ENCODE peak calls at places on chromosomes 11 and 22, in six cellular contexts. X is AG04450, O is fibroblast of lung, Q is fibroblast of pulmonary artery, C is thoracic aorta, L is AG04449. V is an unnamed sample.

GRCh38 chr22:25062378-25063095 is 110.0 kb downstream of the KIAA1671 start:
- DNase-seq in X (no peak), O (no peak), Q (no peak), C (no peak), L (no peak), V (no peak)

GRCh38 chr22:36366291-36366708 is 21.5 kb downstream of the MYH9 start:
- DNase-seq in X (no peak), O (peak; percentile 60), Q (no peak), C (peak; percentile 39), L (no peak), V (no peak)

GRCh38 chr22:50670914-50671538 is 1.6 kb upstream of the SHANK3 start:
- DNase-seq in X (no peak), O (no peak), Q (no peak), C (no peak), L (no peak), V (no peak)

GRCh38 chr11:118015385-118015841 is 29.2 kb downstream of the IL10RA start:
- DNase-seq in X (no peak), O (no peak), Q (no peak), C (no peak), L (no peak), V (no peak)

GRCh38 chr11:63010934-63011439 is 4.7 kb downstream of the SLC22A8 start:
- DNase-seq in X (no peak), O (no peak), Q (no peak), C (no peak), L (no peak), V (no peak)

GRCh38 chr11:84384637-84385227 is 1098.6 kb upstream of the CCDC90B start:
- DNase-seq in X (peak; percentile 3), O (peak; percentile 30), Q (peak; percentile 71), C (peak; percentile 3), L (peak; percentile 21), V (no peak)

GRCh38 chr22:42270178-42270511 is 308 bp downstream of the TCF20 start:
- DNase-seq in X (no peak), O (no peak), Q (no peak), C (no peak), L (no peak), V (no peak)

GRCh38 chr11:13949876-13950275 is 12.6 kb upstream of the SPON1 start:
- DNase-seq in X (no peak), O (no peak), Q (peak; percentile 51), C (no peak), L (no peak), V (no peak)

GRCh38 chr22:49107961-49108530 is 719.6 kb downstream of the BRD1 start:
- DNase-seq in X (no peak), O (no peak), Q (no peak), C (no peak), L (no peak), V (no peak)

GRCh38 chr11:18394928-18395734 is 768 bp downstream of the LDHA start:
- DNase-seq in X (no peak), O (peak; percentile 15), Q (peak; percentile 20), C (no peak), L (no peak), V (no peak)

GRCh38 chr11:21810650-21811049 is 382.2 kb upstream of the ANO5 start:
- DNase-seq in X (no peak), O (no peak), Q (peak; percentile 13), C (no peak), L (no peak), V (no peak)

GRCh38 chr11:128488471-128488870 is 98.9 kb downstream of the ETS1 start:
- DNase-seq in X (peak; percentile 81), O (peak; percentile 97), Q (peak; percentile 94), C (peak; percentile 47), L (no peak), V (peak; percentile 89)

GRCh38 chr22:46044718-46045458 is 67.9 kb upstream of the WNT7B start:
- DNase-seq in X (no peak), O (peak; percentile 21), Q (no peak), C (no peak), L (no peak), V (no peak)

GRCh38 chr22:24836282-24836681 is 30.3 kb downstream of the SGSM1 start:
- DNase-seq in X (no peak), O (peak; percentile 12), Q (peak; percentile 28), C (no peak), L (no peak), V (no peak)

GRCh38 chr11:37333345-37333744 is 735.3 kb upstream of the RAG2 start:
- DNase-seq in X (no peak), O (no peak), Q (no peak), C (no peak), L (no peak), V (no peak)

GRCh38 chr11:45021001-45021400 is 70.3 kb upstream of the TP53I11 start:
- DNase-seq in X (no peak), O (no peak), Q (no peak), C (no peak), L (no peak), V (no peak)

GRCh38 chr11:1573077-1573846 is 1.2 kb upstream of the DUSP8 start:
- DNase-seq in X (no peak), O (no peak), Q (no peak), C (no peak), L (no peak), V (no peak)

GRCh38 chr11:1570896-1571759 is 943 bp downstream of the DUSP8 start:
- DNase-seq in X (no peak), O (no peak), Q (no peak), C (no peak), L (no peak), V (no peak)

GRCh38 chr11:1570531-1570895 is 1.6 kb downstream of the DUSP8 start:
- DNase-seq in X (no peak), O (no peak), Q (no peak), C (no peak), L (no peak), V (no peak)

GRCh38 chr11:1572200-1573076 is at the start of gene DUSP8:
- DNase-seq in X (peak; percentile 48), O (peak; percentile 74), Q (peak; percentile 82), C (peak; percentile 76), L (no peak), V (peak; percentile 25)

DNA sequence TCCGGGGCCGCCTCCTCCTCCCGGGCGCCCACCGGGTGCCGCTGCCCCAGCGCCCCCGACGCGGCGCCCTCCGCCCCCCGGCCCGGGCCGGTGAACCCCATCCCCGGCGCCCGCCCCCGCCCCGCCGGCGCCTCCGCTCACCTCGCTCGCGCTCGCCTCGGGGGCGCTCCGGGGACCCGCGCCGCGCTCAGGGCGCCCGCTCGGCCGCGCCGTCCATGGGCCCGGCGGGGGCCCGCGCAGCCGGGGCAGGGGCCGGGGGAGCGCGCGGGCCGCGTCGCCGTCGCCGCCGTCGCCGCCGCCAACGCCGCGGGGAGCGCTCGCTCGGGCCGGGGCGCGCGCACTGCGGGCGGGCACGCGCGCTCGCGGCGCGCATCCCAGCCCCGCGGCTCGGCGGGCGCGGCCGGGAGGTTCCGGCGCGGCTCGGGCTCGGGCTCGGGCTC is 291 bp downstream of the DUSP8 start:
- DNase-seq in X (no peak), O (no peak), Q (no peak), C (no peak), L (no peak), V (no peak)
- H3K4me3 ChIP-seq in X (peak overlapping the region; percentile 61), O (no peak overlapping the region), Q (peak overlapping the region; percentile 55), C (peak overlapping the region; percentile 94), L (peak overlapping the region; percentile 63), V (peak overlapping the region; percentile 54)

DNA sequence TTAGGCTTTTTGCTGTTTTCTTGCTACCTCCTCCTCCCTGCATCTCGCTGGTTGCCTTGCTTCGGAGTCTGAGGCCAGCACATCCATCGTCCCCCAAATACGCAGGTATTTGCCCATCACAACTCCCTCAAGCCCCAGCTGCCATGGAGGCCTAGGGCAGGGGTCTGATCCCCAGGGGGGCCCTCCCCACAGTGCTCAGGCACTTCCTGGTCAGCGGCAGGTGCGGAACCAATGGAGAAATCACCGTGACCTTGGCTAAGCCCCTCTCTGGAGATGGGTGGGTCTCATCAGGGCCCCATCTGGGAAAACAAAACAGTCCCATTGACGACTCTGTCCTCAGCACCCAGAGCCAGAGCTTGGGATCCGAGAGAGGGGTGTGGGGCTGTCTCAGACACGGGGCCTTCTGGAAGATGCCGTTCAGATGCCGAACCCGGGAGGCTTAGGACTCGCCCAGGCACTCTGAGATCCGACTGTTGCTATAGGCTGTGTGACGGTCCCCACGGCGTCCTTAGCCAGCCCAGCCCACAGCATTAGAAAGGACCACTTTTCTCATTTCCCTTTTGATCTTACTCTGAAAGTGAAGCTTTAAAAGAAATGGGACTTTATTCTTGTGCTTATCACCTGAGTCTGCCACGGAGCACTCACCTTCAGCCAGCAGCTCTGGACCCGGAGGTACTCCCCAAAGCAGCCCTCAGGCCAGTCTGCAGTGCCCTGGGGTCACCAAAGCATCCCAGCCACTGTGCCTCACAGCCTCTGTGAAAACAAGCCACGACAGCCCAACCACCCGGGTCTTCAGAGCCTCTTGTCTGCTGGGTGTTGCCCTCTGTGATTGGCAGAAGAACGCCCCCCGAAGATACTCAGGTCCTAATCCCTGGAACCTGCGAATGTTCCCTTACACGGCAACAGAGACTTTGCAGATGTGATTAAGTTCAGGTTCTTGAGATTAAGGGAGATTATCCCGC is 61.2 kb upstream of the SLC22A12 start:
- DNase-seq in X (no peak), O (no peak), Q (no peak), C (no peak), L (no peak), V (no peak)
- H3K4me3 ChIP-seq in X (no peak overlapping the region), O (no peak overlapping the region), Q (no peak overlapping the region), C (no peak overlapping the region), L (no peak overlapping the region), V (no peak overlapping the region)

GRCh38 chr11:60845338-60845737 is 3.4 kb downstream of the CCDC86 start:
- DNase-seq in X (no peak), O (no peak), Q (no peak), C (no peak), L (no peak), V (no peak)

GRCh38 chr11:60842688-60843605 is 1.0 kb downstream of the CCDC86 start:
- DNase-seq in X (no peak), O (no peak), Q (no peak), C (no peak), L (no peak), V (no peak)

GRCh38 chr11:60844045-60844869 is 2.3 kb downstream of the CCDC86 start:
- DNase-seq in X (no peak), O (peak; percentile 42), Q (no peak), C (no peak), L (no peak), V (no peak)

GRCh38 chr11:60847281-60847680 is 5.4 kb downstream of the CCDC86 start:
- DNase-seq in X (no peak), O (no peak), Q (no peak), C (no peak), L (no peak), V (no peak)

GRCh38 chr11:60844870-60845221 is 2.9 kb downstream of the CCDC86 start:
- DNase-seq in X (no peak), O (no peak), Q (no peak), C (no peak), L (no peak), V (no peak)
- H3K4me3 ChIP-seq in X (no peak overlapping the region), O (peak overlapping the region; percentile 72), Q (peak overlapping the region; percentile 95), C (no peak overlapping the region), L (no peak overlapping the region), V (peak overlapping the region; percentile 96)

GRCh38 chr22:48097723-48098122 is 1335.3 kb downstream of the TBC1D22A start:
- DNase-seq in X (no peak), O (no peak), Q (no peak), C (no peak), L (no peak), V (no peak)

GRCh38 chr22:48099671-48100070 is 1337.2 kb downstream of the TBC1D22A start:
- DNase-seq in X (no peak), O (no peak), Q (no peak), C (no peak), L (no peak), V (no peak)

GRCh38 chr22:48098936-48099245 is 1336.4 kb downstream of the TBC1D22A start:
- DNase-seq in X (no peak), O (no peak), Q (no peak), C (no peak), L (no peak), V (no peak)

GRCh38 chr22:48098243-48098935 is 1335.9 kb downstream of the TBC1D22A start:
- DNase-seq in X (no peak), O (no peak), Q (no peak), C (no peak), L (no peak), V (no peak)

GRCh38 chr22:48099251-48099650 is 1336.8 kb downstream of the TBC1D22A start:
- DNase-seq in X (no peak), O (no peak), Q (no peak), C (no peak), L (no peak), V (no peak)
- H3K4me3 ChIP-seq in X (no peak overlapping the region), O (no peak overlapping the region), Q (no peak overlapping the region), C (no peak overlapping the region), L (no peak overlapping the region), V (no peak overlapping the region)